ENCODE peak calls at places on chromosomes 4 and X, in nine cellular contexts. One of them, this sample, is unnamed.

GRCh38 chrX:39112143-39112542 is 310.9 kb downstream of the MID1IP1 start:
- DNase-seq in H9: no peak
- DNase-seq in breast epithelium: no peak
- DNase-seq in adrenal gland: no peak
- DNase-seq in mammary epithelial cell: peak; percentile 62
- DNase-seq in left lung: no peak
- DNase-seq in cardiac muscle cell: no peak
- DNase-seq in effector memory CD4-positive, alpha-beta T cell: no peak
- DNase-seq in CD8-positive, alpha-beta memory T cell: no peak
- DNase-seq in this sample: no peak

GRCh38 chr4:1099270-1099669 is 14.1 kb downstream of the RNF212 start:
- DNase-seq in H9: peak; percentile 15
- DNase-seq in breast epithelium: no peak
- DNase-seq in adrenal gland: no peak
- DNase-seq in mammary epithelial cell: no peak
- DNase-seq in left lung: no peak
- DNase-seq in cardiac muscle cell: no peak
- DNase-seq in effector memory CD4-positive, alpha-beta T cell: no peak
- DNase-seq in CD8-positive, alpha-beta memory T cell: no peak
- DNase-seq in this sample: no peak

GRCh38 chr4:26325191-26325590 is 4.4 kb downstream of the RBPJ start:
- DNase-seq in H9: no peak
- DNase-seq in breast epithelium: no peak
- DNase-seq in adrenal gland: no peak
- DNase-seq in mammary epithelial cell: peak; percentile 35
- DNase-seq in left lung: no peak
- DNase-seq in cardiac muscle cell: peak; percentile 21
- DNase-seq in effector memory CD4-positive, alpha-beta T cell: no peak
- DNase-seq in CD8-positive, alpha-beta memory T cell: no peak
- DNase-seq in this sample: no peak

GRCh38 chr4:44493924-44494323 is 45.3 kb upstream of the KCTD8 start:
- DNase-seq in H9: peak; percentile 50
- DNase-seq in breast epithelium: no peak
- DNase-seq in adrenal gland: peak; percentile 24
- DNase-seq in mammary epithelial cell: peak; percentile 8
- DNase-seq in left lung: no peak
- DNase-seq in cardiac muscle cell: peak; percentile 63
- DNase-seq in effector memory CD4-positive, alpha-beta T cell: no peak
- DNase-seq in CD8-positive, alpha-beta memory T cell: no peak
- DNase-seq in this sample: no peak

GRCh38 chr4:161546902-161547301 is 616.9 kb downstream of the FSTL5 start:
- DNase-seq in H9: no peak
- DNase-seq in breast epithelium: no peak
- DNase-seq in adrenal gland: no peak
- DNase-seq in mammary epithelial cell: peak; percentile 13
- DNase-seq in left lung: no peak
- DNase-seq in cardiac muscle cell: no peak
- DNase-seq in effector memory CD4-positive, alpha-beta T cell: no peak
- DNase-seq in CD8-positive, alpha-beta memory T cell: no peak
- DNase-seq in this sample: no peak

GRCh38 chr4:20337261-20337664 is 85.6 kb downstream of the SLIT2 start:
- DNase-seq in H9: no peak
- DNase-seq in breast epithelium: no peak
- DNase-seq in adrenal gland: no peak
- DNase-seq in mammary epithelial cell: no peak
- DNase-seq in left lung: no peak
- DNase-seq in cardiac muscle cell: no peak
- DNase-seq in effector memory CD4-positive, alpha-beta T cell: no peak
- DNase-seq in CD8-positive, alpha-beta memory T cell: no peak
- DNase-seq in this sample: no peak

GRCh38 chr4:52850406-52851119 is 11.6 kb upstream of the RASL11B start:
- DNase-seq in H9: no peak
- DNase-seq in breast epithelium: no peak
- DNase-seq in adrenal gland: no peak
- DNase-seq in mammary epithelial cell: no peak
- DNase-seq in left lung: no peak
- DNase-seq in cardiac muscle cell: no peak
- DNase-seq in effector memory CD4-positive, alpha-beta T cell: no peak
- DNase-seq in CD8-positive, alpha-beta memory T cell: no peak
- DNase-seq in this sample: no peak

GRCh38 chrX:54529166-54529558 is 857 bp upstream of the GNL3L start:
- DNase-seq in H9: no peak
- DNase-seq in breast epithelium: no peak
- DNase-seq in adrenal gland: no peak
- DNase-seq in mammary epithelial cell: no peak
- DNase-seq in left lung: no peak
- DNase-seq in cardiac muscle cell: no peak
- DNase-seq in effector memory CD4-positive, alpha-beta T cell: no peak
- DNase-seq in CD8-positive, alpha-beta memory T cell: no peak
- DNase-seq in this sample: no peak

GRCh38 chr4:150769235-150769634 is 187.3 kb downstream of the MAB21L2 start:
- DNase-seq in H9: no peak
- DNase-seq in breast epithelium: no peak
- DNase-seq in adrenal gland: peak; percentile 52
- DNase-seq in mammary epithelial cell: peak; percentile 58
- DNase-seq in left lung: no peak
- DNase-seq in cardiac muscle cell: no peak
- DNase-seq in effector memory CD4-positive, alpha-beta T cell: no peak
- DNase-seq in CD8-positive, alpha-beta memory T cell: no peak
- DNase-seq in this sample: no peak

GRCh38 chr4:48906283-48907173 is at the start of gene OCIAD2:
- DNase-seq in H9: peak; percentile 92
- DNase-seq in breast epithelium: peak; percentile 66
- DNase-seq in adrenal gland: peak; percentile 78
- DNase-seq in mammary epithelial cell: peak; percentile 57
- DNase-seq in left lung: peak; percentile 84
- DNase-seq in cardiac muscle cell: peak; percentile 52
- DNase-seq in effector memory CD4-positive, alpha-beta T cell: peak; percentile 78
- DNase-seq in CD8-positive, alpha-beta memory T cell: peak; percentile 74
- DNase-seq in this sample: peak; percentile 75

GRCh38 chr4:39469429-39470077 is 10.7 kb downstream of the LIAS start:
- DNase-seq in H9: peak; percentile 70
- DNase-seq in breast epithelium: no peak
- DNase-seq in adrenal gland: peak; percentile 69
- DNase-seq in mammary epithelial cell: peak; percentile 69
- DNase-seq in left lung: no peak
- DNase-seq in cardiac muscle cell: peak; percentile 72
- DNase-seq in effector memory CD4-positive, alpha-beta T cell: no peak
- DNase-seq in CD8-positive, alpha-beta memory T cell: peak; percentile 11
- DNase-seq in this sample: no peak

GRCh38 chrX:45485682-45486081 is 285.0 kb upstream of the DIPK2B start:
- DNase-seq in H9: no peak
- DNase-seq in breast epithelium: no peak
- DNase-seq in adrenal gland: no peak
- DNase-seq in mammary epithelial cell: peak; percentile 26
- DNase-seq in left lung: no peak
- DNase-seq in cardiac muscle cell: no peak
- DNase-seq in effector memory CD4-positive, alpha-beta T cell: no peak
- DNase-seq in CD8-positive, alpha-beta memory T cell: no peak
- DNase-seq in this sample: no peak

GRCh38 chrX:149491812-149492211 is 13.3 kb downstream of the IDS start:
- DNase-seq in H9: no peak
- DNase-seq in breast epithelium: no peak
- DNase-seq in adrenal gland: no peak
- DNase-seq in mammary epithelial cell: no peak
- DNase-seq in left lung: no peak
- DNase-seq in cardiac muscle cell: no peak
- DNase-seq in effector memory CD4-positive, alpha-beta T cell: no peak
- DNase-seq in CD8-positive, alpha-beta memory T cell: no peak
- DNase-seq in this sample: no peak

GRCh38 chr4:21507439-21507838 is 441.1 kb downstream of the KCNIP4 start:
- DNase-seq in H9: no peak
- DNase-seq in breast epithelium: no peak
- DNase-seq in adrenal gland: no peak
- DNase-seq in mammary epithelial cell: peak; percentile 2
- DNase-seq in left lung: no peak
- DNase-seq in cardiac muscle cell: no peak
- DNase-seq in effector memory CD4-positive, alpha-beta T cell: no peak
- DNase-seq in CD8-positive, alpha-beta memory T cell: no peak
- DNase-seq in this sample: no peak

GRCh38 chrX:12891915-12892506 is 14.4 kb upstream of the TLR8 start:
- DNase-seq in H9: no peak
- DNase-seq in breast epithelium: no peak
- DNase-seq in adrenal gland: no peak
- DNase-seq in mammary epithelial cell: no peak
- DNase-seq in left lung: no peak
- DNase-seq in cardiac muscle cell: no peak
- DNase-seq in effector memory CD4-positive, alpha-beta T cell: no peak
- DNase-seq in CD8-positive, alpha-beta memory T cell: no peak
- DNase-seq in this sample: no peak

GRCh38 chrX:15465896-15466651 is 27.1 kb downstream of the PIR start:
- DNase-seq in H9: peak; percentile 73
- DNase-seq in breast epithelium: no peak
- DNase-seq in adrenal gland: no peak
- DNase-seq in mammary epithelial cell: no peak
- DNase-seq in left lung: no peak
- DNase-seq in cardiac muscle cell: peak; percentile 5
- DNase-seq in effector memory CD4-positive, alpha-beta T cell: no peak
- DNase-seq in CD8-positive, alpha-beta memory T cell: no peak
- DNase-seq in this sample: no peak

GRCh38 chrX:110853610-110854009 is 58.0 kb upstream of the CHRDL1 start:
- DNase-seq in H9: peak; percentile 52
- DNase-seq in breast epithelium: peak; percentile 61
- DNase-seq in adrenal gland: peak; percentile 20
- DNase-seq in mammary epithelial cell: peak; percentile 42
- DNase-seq in left lung: no peak
- DNase-seq in cardiac muscle cell: peak; percentile 58
- DNase-seq in effector memory CD4-positive, alpha-beta T cell: no peak
- DNase-seq in CD8-positive, alpha-beta memory T cell: no peak
- DNase-seq in this sample: no peak

GRCh38 chr4:113145147-113145518 is 95.7 kb downstream of the ANK2 start:
- DNase-seq in H9: no peak
- DNase-seq in breast epithelium: no peak
- DNase-seq in adrenal gland: no peak
- DNase-seq in mammary epithelial cell: no peak
- DNase-seq in left lung: no peak
- DNase-seq in cardiac muscle cell: no peak
- DNase-seq in effector memory CD4-positive, alpha-beta T cell: no peak
- DNase-seq in CD8-positive, alpha-beta memory T cell: no peak
- DNase-seq in this sample: no peak

GRCh38 chrX:144586756-144587155 is 660.5 kb upstream of the SPANXN1 start:
- DNase-seq in H9: no peak
- DNase-seq in breast epithelium: no peak
- DNase-seq in adrenal gland: no peak
- DNase-seq in mammary epithelial cell: peak; percentile 78
- DNase-seq in left lung: no peak
- DNase-seq in cardiac muscle cell: no peak
- DNase-seq in effector memory CD4-positive, alpha-beta T cell: no peak
- DNase-seq in CD8-positive, alpha-beta memory T cell: no peak
- DNase-seq in this sample: no peak

DNA sequence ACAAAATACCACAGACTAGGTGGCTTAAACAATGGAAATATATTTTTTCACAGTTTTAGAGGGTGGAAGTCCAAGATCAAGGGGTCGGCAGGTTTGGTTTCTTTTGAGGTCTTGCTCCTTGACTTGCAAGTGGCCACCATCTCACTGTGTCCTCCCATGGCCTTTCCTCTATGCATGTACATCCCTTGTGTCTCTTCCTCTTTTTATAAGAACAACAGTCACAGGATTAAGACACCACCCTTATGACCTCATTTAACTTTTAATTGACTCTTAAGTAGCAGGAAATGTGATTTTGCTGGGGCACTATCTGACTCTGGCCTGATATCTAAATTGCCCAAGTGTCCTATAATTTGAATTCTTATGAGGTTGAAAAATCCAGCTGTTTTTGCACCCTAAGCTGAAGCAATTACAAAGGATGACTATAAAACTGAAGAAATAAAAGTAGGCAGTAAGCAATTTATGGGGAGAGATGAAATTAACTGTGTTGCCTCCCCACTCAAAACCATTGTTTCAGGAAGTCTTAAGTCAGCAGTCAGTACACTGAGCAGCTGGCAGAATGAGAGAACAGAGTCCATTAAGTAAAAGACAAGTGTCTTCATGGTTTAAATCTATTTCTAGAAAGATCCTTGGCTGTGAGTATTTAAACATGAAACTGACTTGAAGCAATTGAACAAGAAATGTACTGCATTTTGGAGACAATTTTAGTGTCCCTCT is 601.3 kb downstream of the SPRY1 start:
- DNase-seq in H9: no peak
- DNase-seq in breast epithelium: no peak
- DNase-seq in adrenal gland: no peak
- DNase-seq in mammary epithelial cell: no peak
- DNase-seq in left lung: no peak
- DNase-seq in cardiac muscle cell: no peak
- DNase-seq in effector memory CD4-positive, alpha-beta T cell: no peak
- DNase-seq in CD8-positive, alpha-beta memory T cell: no peak
- DNase-seq in this sample: no peak
- H3K27ac ChIP-seq in H9: no peak overlapping the region
- H3K27ac ChIP-seq in breast epithelium: no peak overlapping the region
- H3K27ac ChIP-seq in adrenal gland: no peak overlapping the region
- H3K27ac ChIP-seq in mammary epithelial cell: no peak overlapping the region
- H3K27ac ChIP-seq in left lung: no peak overlapping the region
- H3K27ac ChIP-seq in cardiac muscle cell: no peak overlapping the region
- H3K27ac ChIP-seq in effector memory CD4-positive, alpha-beta T cell: no peak overlapping the region
- H3K27ac ChIP-seq in CD8-positive, alpha-beta memory T cell: no peak overlapping the region
- H3K27ac ChIP-seq in this sample: no peak overlapping the region

DNA sequence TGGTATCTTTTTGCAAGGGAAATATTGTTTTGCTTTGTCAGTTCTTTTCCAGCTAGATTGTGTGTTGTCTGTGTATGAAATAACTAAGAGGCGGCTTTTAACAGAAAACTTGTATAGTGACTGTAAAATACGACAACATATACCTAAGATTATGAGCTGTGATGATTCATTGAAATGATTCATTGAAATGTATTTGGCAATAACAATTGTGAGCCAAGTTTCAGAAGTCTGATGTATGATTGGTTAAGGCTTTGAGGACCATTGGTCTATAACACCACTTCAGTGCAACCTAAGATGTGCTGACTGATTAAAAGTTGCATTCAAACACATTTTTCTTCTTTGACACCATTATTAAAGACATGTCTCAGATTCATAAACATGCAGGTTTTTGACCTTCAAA is 76.6 kb downstream of the PTPN13 start:
- DNase-seq in H9: no peak
- DNase-seq in breast epithelium: no peak
- DNase-seq in adrenal gland: no peak
- DNase-seq in mammary epithelial cell: peak; percentile 87
- DNase-seq in left lung: no peak
- DNase-seq in cardiac muscle cell: no peak
- DNase-seq in effector memory CD4-positive, alpha-beta T cell: no peak
- DNase-seq in CD8-positive, alpha-beta memory T cell: no peak
- DNase-seq in this sample: no peak
- H3K27ac ChIP-seq in H9: no peak overlapping the region
- H3K27ac ChIP-seq in breast epithelium: no peak overlapping the region
- H3K27ac ChIP-seq in adrenal gland: no peak overlapping the region
- H3K27ac ChIP-seq in mammary epithelial cell: peak overlapping the region; percentile 32
- H3K27ac ChIP-seq in left lung: no peak overlapping the region
- H3K27ac ChIP-seq in cardiac muscle cell: no peak overlapping the region
- H3K27ac ChIP-seq in effector memory CD4-positive, alpha-beta T cell: no peak overlapping the region
- H3K27ac ChIP-seq in CD8-positive, alpha-beta memory T cell: no peak overlapping the region
- H3K27ac ChIP-seq in this sample: no peak overlapping the region

GRCh38 chr4:76726631-76727030 is 171.3 kb downstream of the SOWAHB start:
- DNase-seq in H9: no peak
- DNase-seq in breast epithelium: no peak
- DNase-seq in adrenal gland: no peak
- DNase-seq in mammary epithelial cell: no peak
- DNase-seq in left lung: no peak
- DNase-seq in cardiac muscle cell: no peak
- DNase-seq in effector memory CD4-positive, alpha-beta T cell: no peak
- DNase-seq in CD8-positive, alpha-beta memory T cell: no peak
- DNase-seq in this sample: no peak
- H3K27ac ChIP-seq in H9: no peak overlapping the region
- H3K27ac ChIP-seq in breast epithelium: peak overlapping the region; percentile 44
- H3K27ac ChIP-seq in adrenal gland: no peak overlapping the region
- H3K27ac ChIP-seq in mammary epithelial cell: no peak overlapping the region
- H3K27ac ChIP-seq in left lung: no peak overlapping the region
- H3K27ac ChIP-seq in cardiac muscle cell: no peak overlapping the region
- H3K27ac ChIP-seq in effector memory CD4-positive, alpha-beta T cell: no peak overlapping the region
- H3K27ac ChIP-seq in CD8-positive, alpha-beta memory T cell: no peak overlapping the region
- H3K27ac ChIP-seq in this sample: no peak overlapping the region

GRCh38 chrX:10633722-10634121 is 13.3 kb upstream of the MID1 start:
- DNase-seq in H9: no peak
- DNase-seq in breast epithelium: peak; percentile 30
- DNase-seq in adrenal gland: peak; percentile 66
- DNase-seq in mammary epithelial cell: peak; percentile 90
- DNase-seq in left lung: no peak
- DNase-seq in cardiac muscle cell: no peak
- DNase-seq in effector memory CD4-positive, alpha-beta T cell: no peak
- DNase-seq in CD8-positive, alpha-beta memory T cell: no peak
- DNase-seq in this sample: no peak
- H3K27ac ChIP-seq in H9: no peak overlapping the region
- H3K27ac ChIP-seq in breast epithelium: no peak overlapping the region
- H3K27ac ChIP-seq in adrenal gland: no peak overlapping the region
- H3K27ac ChIP-seq in mammary epithelial cell: peak overlapping the region; percentile 98
- H3K27ac ChIP-seq in left lung: no peak overlapping the region
- H3K27ac ChIP-seq in cardiac muscle cell: no peak overlapping the region
- H3K27ac ChIP-seq in effector memory CD4-positive, alpha-beta T cell: no peak overlapping the region
- H3K27ac ChIP-seq in CD8-positive, alpha-beta memory T cell: no peak overlapping the region
- H3K27ac ChIP-seq in this sample: no peak overlapping the region

This sample was measured in CD8-positive, alpha-beta T cell.